ENCODE peak calls at places on chromosomes 5 and 9, in four cellular contexts. J is transverse colon, O is body of pancreas, W is adrenal gland. L is an unnamed sample.

GRCh38 chr9:68597362-68597997 is 56.8 kb upstream of the TMEM252 start:
- DNase-seq in J (no peak), O (no peak), W (no peak), L (no peak)

GRCh38 chr5:146995878-146996277 is 117.3 kb upstream of the PPP2R2B start:
- DNase-seq in W (no peak), J (no peak), O (no peak), L (no peak)

GRCh38 chr9:4382722-4383317 is 83.0 kb upstream of the GLIS3 start:
- DNase-seq in W (peak; percentile 7), O (no peak), J (no peak), L (no peak)

GRCh38 chr5:42949348-42950090 is 90.6 kb downstream of the ANXA2R start:
- DNase-seq in O (peak; percentile 41), J (peak; percentile 76), W (peak; percentile 74), L (peak; percentile 13)

GRCh38 chr5:138354387-138354786 is 1.9 kb downstream of the KDM3B start:
- DNase-seq in J (no peak), W (no peak), O (no peak), L (no peak)

GRCh38 chr5:107449369-107449768 is 221.4 kb downstream of the EFNA5 start:
- DNase-seq in O (no peak), J (no peak), W (no peak), L (no peak)

GRCh38 chr5:98474802-98475201 is 298.7 kb upstream of the RGMB start:
- DNase-seq in J (no peak), O (no peak), W (no peak), L (no peak)

GRCh38 chr5:79236364-79236969 is 536 bp downstream of the JMY start:
- DNase-seq in O (no peak), W (peak; percentile 44), J (no peak), L (no peak)

GRCh38 chr5:181181650-181182565 is 23.1 kb downstream of the TRIM7 start:
- DNase-seq in W (peak; percentile 80), O (peak; percentile 84), J (peak; percentile 79), L (peak; percentile 79)

GRCh38 chr9:93306081-93306480 is 122.1 kb downstream of the WNK2 start:
- DNase-seq in W (no peak), O (no peak), J (no peak), L (no peak)

GRCh38 chr5:473344-474192 is 30.6 kb downstream of the EXOC3 start:
- DNase-seq in J (peak; percentile 44), W (peak; percentile 39), O (peak; percentile 36), L (peak; percentile 52)

GRCh38 chr9:19995619-19996018 is 206.8 kb upstream of the SLC24A2 start:
- DNase-seq in W (no peak), O (no peak), J (no peak), L (no peak)

GRCh38 chr5:78295035-78295961 is 800 bp upstream of the AP3B1 start:
- DNase-seq in J (peak; percentile 58), O (peak; percentile 73), W (peak; percentile 17), L (peak; percentile 57)

GRCh38 chr9:120877276-120878034 is 467 bp upstream of the PHF19 start:
- DNase-seq in O (peak; percentile 63), W (peak; percentile 66), J (peak; percentile 68), L (peak; percentile 50)

GRCh38 chr9:120878188-120879130 is 1.5 kb upstream of the PHF19 start:
- DNase-seq in J (no peak), O (no peak), W (no peak), L (no peak)

GRCh38 chr9:120875643-120875953 is 1.4 kb downstream of the PHF19 start:
- DNase-seq in W (no peak), J (no peak), O (no peak), L (no peak)

GRCh38 chr9:120875954-120876841 is 790 bp downstream of the PHF19 start:
- DNase-seq in W (peak; percentile 82), J (peak; percentile 89), O (peak; percentile 69), L (peak; percentile 57)

GRCh38 chr9:120876842-120877240 is at the start of gene PHF19:
- DNase-seq in W (peak; percentile 31), O (no peak), J (no peak), L (peak; percentile 23)
- TF ChIP-seq POLR2A in W (no peak), O (no peak), J (no peak), L (no peak)

GRCh38 chr5:124843596-124843899 is 97.1 kb upstream of the ZNF608 start:
- DNase-seq in W (no peak), O (no peak), J (no peak), L (no peak)

GRCh38 chr5:124844371-124844770 is 97.9 kb upstream of the ZNF608 start:
- DNase-seq in J (no peak), O (no peak), W (no peak), L (no peak)

GRCh38 chr5:124842725-124843595 is 96.5 kb upstream of the ZNF608 start:
- DNase-seq in O (no peak), J (no peak), W (no peak), L (no peak)

GRCh38 chr5:124849774-124850173 is 103.3 kb upstream of the ZNF608 start:
- DNase-seq in J (no peak), W (no peak), O (no peak), L (no peak)

DNA sequence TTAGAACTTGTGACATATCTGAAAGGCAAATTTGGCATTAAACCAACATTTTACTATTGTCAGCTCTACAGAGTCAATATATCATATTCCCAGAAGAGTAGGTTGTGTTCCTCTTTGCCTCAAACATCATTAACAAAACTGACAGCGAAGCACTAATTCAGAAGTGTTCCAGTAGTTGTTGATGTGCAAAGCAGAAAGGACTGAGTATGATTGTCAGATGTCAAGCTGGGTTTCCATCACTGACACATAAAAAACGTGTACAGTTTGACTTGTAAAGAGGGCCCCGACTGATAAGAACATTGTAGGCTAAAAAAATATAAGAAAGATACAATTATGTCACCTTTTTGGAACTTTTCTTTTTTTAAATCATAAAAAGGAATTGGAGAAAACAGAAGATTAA is 101.5 kb upstream of the ZNF608 start:
- DNase-seq in W (no peak), O (no peak), J (no peak), L (no peak)
- H3K27ac ChIP-seq in W (no peak overlapping the region), O (no peak overlapping the region), J (no peak overlapping the region), L (no peak overlapping the region)

DNA sequence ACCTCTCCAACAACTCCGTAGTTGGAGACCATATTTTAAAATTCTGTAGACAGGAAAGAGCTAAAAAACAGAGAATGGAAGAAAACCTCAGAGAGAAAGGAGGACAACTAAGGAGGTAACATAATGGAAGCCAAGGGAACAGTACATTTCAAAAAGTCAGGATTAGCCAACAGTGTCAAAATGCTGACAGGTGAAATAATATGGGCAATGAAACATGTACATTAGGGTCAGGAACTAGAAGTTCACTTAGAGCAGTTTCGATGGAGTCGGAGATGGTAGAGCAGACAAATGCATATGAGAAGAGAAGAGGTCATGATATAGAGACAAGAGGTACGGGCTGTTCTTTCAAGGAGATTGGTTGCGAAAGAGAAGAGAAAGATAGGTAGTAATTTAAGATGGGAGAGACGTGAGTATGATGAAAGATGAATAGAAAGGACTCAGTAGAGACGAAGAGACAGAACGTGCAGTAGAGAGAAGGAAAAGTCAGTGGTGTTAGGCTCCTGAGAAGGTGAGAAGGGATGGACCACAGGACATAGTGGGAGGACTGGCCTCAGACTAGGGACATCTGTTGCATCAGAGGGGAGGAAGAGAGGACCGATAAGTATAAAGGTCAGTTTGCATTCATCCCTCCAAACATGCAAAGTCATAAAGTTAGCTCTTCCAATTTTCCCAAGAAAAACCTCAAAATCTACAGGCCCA is 25.6 kb downstream of the NRG2 start:
- DNase-seq in W (no peak), J (no peak), O (no peak), L (no peak)
- TF ChIP-seq POLR2A in W (no peak), J (no peak), O (no peak), L (no peak)

DNA sequence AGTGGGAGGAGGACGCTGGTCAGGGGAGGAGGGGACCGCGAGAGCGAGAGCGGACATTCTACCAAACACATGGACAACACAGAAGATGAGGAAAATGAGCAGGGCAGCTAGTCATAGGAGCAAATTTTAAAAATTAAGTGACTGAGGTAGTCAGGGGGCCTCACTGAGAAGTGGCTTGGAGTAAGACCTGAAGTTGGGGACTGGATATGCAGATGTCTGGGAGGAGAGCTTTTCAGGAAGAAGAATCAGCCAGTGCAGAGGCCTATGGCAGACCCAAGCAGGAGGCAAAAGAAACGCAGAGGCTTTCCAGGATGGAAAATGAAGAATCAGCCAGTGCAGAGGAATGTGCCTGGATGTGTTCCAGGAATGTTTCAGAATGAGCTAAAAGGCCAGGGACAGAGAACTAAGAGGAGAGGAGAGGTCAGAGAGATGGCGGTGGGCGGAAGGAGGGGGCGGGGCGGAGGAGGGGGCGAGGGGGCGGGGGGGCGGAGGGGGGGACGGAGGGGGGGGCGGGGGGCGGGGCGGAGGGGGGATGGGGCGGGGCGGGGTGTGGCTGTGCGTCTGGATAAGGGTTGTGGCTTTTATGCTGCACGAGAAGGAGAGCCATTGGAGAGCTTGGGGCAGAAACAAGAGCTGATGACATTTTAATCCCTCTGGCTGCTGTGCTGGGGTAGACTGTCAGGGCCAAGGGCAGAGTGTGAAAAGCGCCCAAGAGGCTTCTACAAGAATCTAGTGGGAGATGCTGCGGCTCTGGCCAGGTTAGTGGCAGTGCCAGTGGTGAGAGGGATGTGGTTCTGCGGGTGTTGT is 129.6 kb downstream of the KCNIP1 start:
- DNase-seq in O (peak; percentile 42), J (peak; percentile 27), W (peak; percentile 83), L (peak; percentile 66)
- H3K27ac ChIP-seq in O (peak overlapping the region; percentile 49), J (peak overlapping the region; percentile 78), W (no peak overlapping the region), L (peak overlapping the region; percentile 51)

DNA sequence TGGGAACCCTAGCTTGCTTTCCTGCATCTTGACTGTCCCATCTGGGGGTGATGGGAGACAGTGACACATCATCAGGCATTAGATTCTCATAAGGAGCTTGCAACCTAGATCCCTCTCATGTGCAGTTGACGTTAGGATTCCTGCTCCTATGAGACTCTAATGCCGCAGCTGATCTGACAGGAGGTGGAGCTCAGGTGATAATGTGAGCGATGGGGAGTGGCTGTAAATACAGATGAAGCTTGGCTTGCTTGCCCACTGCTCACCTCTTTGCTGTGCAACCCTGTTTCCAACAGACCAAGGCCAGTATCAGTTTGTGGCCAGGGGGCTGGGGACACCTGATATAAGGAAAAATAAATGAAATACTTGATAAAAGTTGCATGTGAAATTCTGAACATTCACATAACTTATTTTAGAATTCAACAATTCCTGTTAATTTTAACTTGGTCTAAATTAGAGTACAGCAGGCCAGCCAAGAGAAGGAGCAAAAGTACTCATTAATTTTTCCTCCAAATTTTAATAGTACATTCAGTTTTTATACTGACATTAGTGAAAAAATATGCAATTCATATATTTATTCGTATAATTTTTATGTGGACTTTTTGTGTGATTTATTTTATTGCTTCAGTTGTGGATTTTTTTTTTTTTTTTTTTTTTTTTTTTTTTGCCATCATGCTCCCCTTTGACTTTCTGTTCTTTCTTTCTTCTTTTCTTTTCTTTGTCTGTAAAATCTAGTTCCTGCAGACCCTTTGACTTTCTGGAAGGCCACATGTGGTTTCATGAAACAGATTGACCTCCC is 11.4 kb downstream of the PAM start:
- DNase-seq in W (no peak), O (peak; percentile 19), J (no peak), L (no peak)
- TF ChIP-seq POLR2A in W (no peak), O (no peak), J (no peak), L (no peak)

L was measured in thyroid gland.